ENCODE peak calls at places on chromosomes 7 and 10, in eight cellular contexts. J, V, Y, O, A, F, S and D are unnamed samples.

GRCh38 chr10:13503745-13504463 is 24.9 kb downstream of the BEND7 start:
- DNase-seq in J (no peak), V (no peak), Y (no peak), O (no peak), A (no peak), F (no peak), S (no peak), D (no peak)

GRCh38 chr10:107104026-107104652 is 60.4 kb downstream of the SORCS1 start:
- DNase-seq in J (no peak), V (no peak), Y (peak), O (no peak), A (no peak), F (no peak), S (no peak), D (no peak)

GRCh38 chr10:5746197-5746596 is 61.6 kb downstream of the TASOR2 start:
- DNase-seq in J (no peak), V (no peak), Y (peak), O (no peak), A (no peak), F (no peak), S (no peak), D (no peak)

GRCh38 chr7:157862731-157863130 is 525.9 kb downstream of the DNAJB6 start:
- DNase-seq in J (no peak), V (no peak), Y (no peak), O (no peak), A (no peak), F (no peak), S (no peak), D (no peak)

GRCh38 chr10:71600856-71601255 is 118.7 kb downstream of the C10orf105 start:
- DNase-seq in J (no peak), V (no peak), Y (no peak), O (no peak), A (no peak), F (no peak), S (no peak), D (no peak)

GRCh38 chr7:124652237-124652636 is 113.4 kb downstream of the GPR37 start:
- DNase-seq in J (no peak), V (no peak), Y (no peak), O (no peak), A (no peak), F (no peak), S (no peak), D (no peak)

GRCh38 chr7:43037531-43037930 is 74.9 kb upstream of the HECW1 start:
- DNase-seq in J (no peak), V (no peak), Y (no peak), O (no peak), A (no peak), F (no peak), S (no peak), D (no peak)

GRCh38 chr7:2575733-2576350 is 17.1 kb downstream of the IQCE start:
- DNase-seq in J (no peak), V (no peak), Y (no peak), O (no peak), A (no peak), F (no peak), S (no peak), D (no peak)

GRCh38 chr10:77266242-77266641 is 371.4 kb downstream of the KCNMA1 start:
- DNase-seq in J (no peak), V (no peak), Y (no peak), O (no peak), A (no peak), F (no peak), S (no peak), D (no peak)

GRCh38 chr10:43265799-43266721 is 805 bp downstream of the RASGEF1A start:
- DNase-seq in J (no peak), V (no peak), Y (peak), O (no peak), A (peak), F (peak), S (no peak), D (peak)

GRCh38 chr7:151696738-151697514 is 177.2 kb upstream of the RHEB start:
- DNase-seq in J (no peak), V (no peak), Y (peak), O (no peak), A (no peak), F (no peak), S (no peak), D (peak)

GRCh38 chr10:84095821-84096497 is 43.4 kb upstream of the GHITM start:
- DNase-seq in J (no peak), V (no peak), Y (no peak), O (no peak), A (no peak), F (no peak), S (no peak), D (peak)

GRCh38 chr10:35739998-35740397 is 97.9 kb upstream of the FZD8 start:
- DNase-seq in J (no peak), V (no peak), Y (no peak), O (no peak), A (no peak), F (no peak), S (no peak), D (no peak)

GRCh38 chr10:44934416-44935200 is 23.5 kb downstream of the TMEM72 start:
- DNase-seq in J (no peak), V (no peak), Y (no peak), O (no peak), A (no peak), F (no peak), S (no peak), D (no peak)

GRCh38 chr10:79023489-79024162 is 45.1 kb upstream of the ZMIZ1 start:
- DNase-seq in J (no peak), V (no peak), Y (peak), O (no peak), A (no peak), F (no peak), S (peak), D (no peak)

GRCh38 chr10:123133511-123133910 is 2.3 kb upstream of the HMX3 start:
- DNase-seq in J (no peak), V (no peak), Y (no peak), O (no peak), A (no peak), F (no peak), S (no peak), D (no peak)

GRCh38 chr10:129474642-129475041 is 7.6 kb downstream of the MGMT start:
- DNase-seq in J (no peak), V (no peak), Y (no peak), O (no peak), A (no peak), F (no peak), S (no peak), D (no peak)

GRCh38 chr10:77637474-77637985 is at the start of gene KCNMA1:
- DNase-seq in J (no peak), V (no peak), Y (peak), O (peak), A (no peak), F (no peak), S (no peak), D (peak)

GRCh38 chr10:99531026-99531695 is 1.6 kb upstream of the NKX2-3 start:
- DNase-seq in J (no peak), V (no peak), Y (peak), O (no peak), A (no peak), F (no peak), S (no peak), D (peak)

GRCh38 chr7:114392686-114393085 is 21.9 kb upstream of the FOXP2 start:
- DNase-seq in J (no peak), V (no peak), Y (no peak), O (no peak), A (no peak), F (no peak), S (no peak), D (no peak)

GRCh38 chr7:119903090-119903489 is 369.9 kb upstream of the KCND2 start:
- DNase-seq in J (no peak), V (no peak), Y (no peak), O (no peak), A (no peak), F (no peak), S (no peak), D (no peak)

GRCh38 chr7:17021205-17021604 is 139.4 kb upstream of the AGR3 start:
- DNase-seq in J (no peak), V (no peak), Y (no peak), O (no peak), A (no peak), F (no peak), S (no peak), D (no peak)

GRCh38 chr10:109773818-109774440 is 149.4 kb downstream of the XPNPEP1 start:
- DNase-seq in J (no peak), V (peak), Y (no peak), O (no peak), A (no peak), F (no peak), S (peak), D (peak)

GRCh38 chr7:8938036-8938435 is 504.6 kb downstream of the NXPH1 start:
- DNase-seq in J (no peak), V (no peak), Y (no peak), O (no peak), A (no peak), F (no peak), S (no peak), D (no peak)

GRCh38 chr7:33716581-33717477 is 188.5 kb upstream of the BMPER start:
- DNase-seq in J (no peak), V (peak), Y (peak), O (no peak), A (no peak), F (no peak), S (peak), D (no peak)

GRCh38 chr10:72563327-72563932 is 62.4 kb downstream of the MICU1 start:
- DNase-seq in J (peak), V (no peak), Y (no peak), O (no peak), A (no peak), F (no peak), S (no peak), D (no peak)

GRCh38 chr7:158782638-158783490 is 46.4 kb downstream of the ESYT2 start:
- DNase-seq in J (no peak), V (no peak), Y (peak), O (no peak), A (no peak), F (no peak), S (peak), D (no peak)

GRCh38 chr7:129163875-129164544 is 19.5 kb downstream of the TSPAN33 start:
- DNase-seq in J (peak), V (peak), Y (peak), O (no peak), A (no peak), F (no peak), S (peak), D (peak)

GRCh38 chr10:84329094-84329611 is 764 bp downstream of the CCSER2 start:
- DNase-seq in J (no peak), V (peak), Y (peak), O (no peak), A (peak), F (peak), S (no peak), D (peak)

GRCh38 chr7:93092757-93093370 is 24.9 kb downstream of the SAMD9 start:
- DNase-seq in J (peak), V (no peak), Y (no peak), O (no peak), A (no peak), F (no peak), S (no peak), D (no peak)

GRCh38 chr7:74475243-74475986 is 21.7 kb downstream of the GTF2IRD1 start:
- DNase-seq in J (no peak), V (no peak), Y (no peak), O (no peak), A (no peak), F (no peak), S (no peak), D (peak)

GRCh38 chr10:42594246-42594650 is 44.1 kb downstream of the ZNF33B start:
- DNase-seq in J (no peak), V (no peak), Y (no peak), O (no peak), A (no peak), F (no peak), S (no peak), D (no peak)

GRCh38 chr7:8363407-8364015 is 69.9 kb upstream of the NXPH1 start:
- DNase-seq in J (no peak), V (no peak), Y (no peak), O (no peak), A (no peak), F (no peak), S (no peak), D (no peak)

GRCh38 chr10:50594012-50594411 is 29.7 kb downstream of the SGMS1 start:
- DNase-seq in J (no peak), V (no peak), Y (no peak), O (no peak), A (no peak), F (no peak), S (no peak), D (peak)

GRCh38 chr7:131544449-131545425 is 11.7 kb downstream of the PODXL start:
- DNase-seq in J (no peak), V (peak), Y (peak), O (no peak), A (no peak), F (no peak), S (no peak), D (peak)

GRCh38 chr7:50632561-50633413 is 67.6 kb upstream of the DDC start:
- DNase-seq in J (no peak), V (peak), Y (peak), O (no peak), A (peak), F (peak), S (peak), D (peak)

GRCh38 chr10:69389827-69390490 is 26.8 kb downstream of the TACR2 start:
- DNase-seq in J (no peak), V (no peak), Y (no peak), O (no peak), A (no peak), F (no peak), S (no peak), D (no peak)